ENCODE peak calls at places on chromosomes 13 and 19, in nine cellular contexts. J is H1, X is H9, U is OCI-LY7, K is mammary epithelial cell, Q is GM12878, D is fibroblast of lung, S is SK-N-SH, A is GM23338. O is an unnamed sample.

GRCh38 chr13:83232626-83233025 is 649.6 kb downstream of the SLITRK1 start:
- DNase-seq in J (no peak), X (no peak), U (no peak), K (no peak), Q (no peak), D (no peak), S (no peak), A (no peak), O (no peak)

GRCh38 chr13:66312312-66313087 is 917.6 kb downstream of the PCDH9 start:
- DNase-seq in J (no peak), X (no peak), U (no peak), K (no peak), Q (no peak), D (peak), S (no peak), A (no peak), O (no peak)

GRCh38 chr19:42098781-42099180 is 22.8 kb downstream of the ZNF574 start:
- DNase-seq in J (no peak), X (no peak), U (no peak), K (no peak), Q (no peak), D (no peak), S (no peak), A (no peak), O (no peak)

GRCh38 chr19:41701401-41702075 is 6.9 kb upstream of the CEACAM5 start:
- DNase-seq in J (no peak), X (peak), U (peak), K (no peak), Q (no peak), D (no peak), S (no peak), A (peak), O (peak)

GRCh38 chr19:47663911-47664771 is 49.1 kb upstream of the EHD2 start:
- DNase-seq in J (no peak), X (no peak), U (no peak), K (peak), Q (no peak), D (peak), S (no peak), A (no peak), O (no peak)

GRCh38 chr19:14072535-14073231 is at the start of gene MISP3:
- DNase-seq in J (no peak), X (no peak), U (peak), K (peak), Q (no peak), D (peak), S (peak), A (peak), O (peak)

GRCh38 chr19:12163841-12164240 is 945 bp downstream of the ZNF136 start:
- DNase-seq in J (no peak), X (no peak), U (no peak), K (peak), Q (no peak), D (no peak), S (peak), A (peak), O (no peak)

GRCh38 chr13:111937763-111938375 is 129.1 kb upstream of the SOX1 start:
- DNase-seq in J (peak), X (peak), U (no peak), K (peak), Q (no peak), D (no peak), S (no peak), A (no peak), O (no peak)

GRCh38 chr13:67299072-67299635 is 69.0 kb upstream of the PCDH9 start:
- DNase-seq in J (no peak), X (no peak), U (no peak), K (peak), Q (no peak), D (peak), S (no peak), A (no peak), O (no peak)

GRCh38 chr13:59641261-59641660 is 522.5 kb downstream of the DIAPH3 start:
- DNase-seq in J (peak), X (peak), U (no peak), K (no peak), Q (no peak), D (no peak), S (no peak), A (peak), O (no peak)

GRCh38 chr13:109684836-109685602 is 101.4 kb downstream of the IRS2 start:
- DNase-seq in J (no peak), X (no peak), U (no peak), K (peak), Q (no peak), D (peak), S (no peak), A (no peak), O (no peak)

GRCh38 chr13:108227651-108228272 is 9.6 kb downstream of the ABHD13 start:
- DNase-seq in J (no peak), X (no peak), U (peak), K (peak), Q (no peak), D (peak), S (peak), A (peak), O (peak)

GRCh38 chr19:48717059-48717395 is 2.5 kb downstream of the MAMSTR start:
- DNase-seq in J (no peak), X (no peak), U (no peak), K (no peak), Q (no peak), D (peak), S (no peak), A (no peak), O (no peak)

GRCh38 chr13:91313103-91313502 is 34.4 kb upstream of the MIR17HG start:
- DNase-seq in J (no peak), X (no peak), U (peak), K (peak), Q (no peak), D (peak), S (peak), A (peak), O (peak)

GRCh38 chr13:98998831-98999634 is 21.2 kb upstream of the DOCK9 start:
- DNase-seq in J (no peak), X (no peak), U (no peak), K (no peak), Q (peak), D (peak), S (no peak), A (no peak), O (no peak)

GRCh38 chr19:29622191-29623070 is 16.3 kb downstream of the POP4 start:
- DNase-seq in J (no peak), X (peak), U (no peak), K (no peak), Q (no peak), D (no peak), S (peak), A (no peak), O (no peak)

GRCh38 chr19:51546650-51547396 is 15.4 kb upstream of the SIGLEC6 start:
- DNase-seq in J (no peak), X (no peak), U (no peak), K (no peak), Q (no peak), D (no peak), S (no peak), A (no peak), O (no peak)

GRCh38 chr19:23904406-23904805 is 10.3 kb upstream of the ZNF726 start:
- DNase-seq in J (no peak), X (no peak), U (no peak), K (no peak), Q (no peak), D (no peak), S (no peak), A (peak), O (no peak)

GRCh38 chr13:113854238-113855011 is 9.5 kb downstream of the GAS6 start:
- DNase-seq in J (peak), X (peak), U (no peak), K (no peak), Q (no peak), D (peak), S (no peak), A (no peak), O (no peak)

GRCh38 chr13:31807090-31807541 is 67.8 kb downstream of the RXFP2 start:
- DNase-seq in J (no peak), X (no peak), U (no peak), K (peak), Q (no peak), D (no peak), S (no peak), A (no peak), O (no peak)

GRCh38 chr13:91078093-91078679 is 269.3 kb upstream of the MIR17HG start:
- DNase-seq in J (no peak), X (no peak), U (peak), K (no peak), Q (no peak), D (peak), S (peak), A (peak), O (peak)

GRCh38 chr13:101416181-101417042 is at the start of gene NALCN:
- DNase-seq in J (peak), X (peak), U (no peak), K (peak), Q (no peak), D (peak), S (peak), A (peak), O (no peak)

GRCh38 chr13:32720026-32720425 is 133.8 kb downstream of the PDS5B start:
- DNase-seq in J (no peak), X (no peak), U (no peak), K (no peak), Q (no peak), D (peak), S (no peak), A (no peak), O (no peak)

GRCh38 chr13:89457977-89458376 is 1786.8 kb downstream of the SLITRK5 start:
- DNase-seq in J (no peak), X (no peak), U (no peak), K (peak), Q (no peak), D (peak), S (no peak), A (no peak), O (no peak)

GRCh38 chr13:38763446-38764381 is 76.8 kb downstream of the FREM2 start:
- DNase-seq in J (no peak), X (peak), U (peak), K (peak), Q (no peak), D (peak), S (peak), A (peak), O (peak)

GRCh38 chr13:112636401-112636975 is 48.5 kb upstream of the TUBGCP3 start:
- DNase-seq in J (no peak), X (no peak), U (no peak), K (no peak), Q (no peak), D (no peak), S (no peak), A (no peak), O (no peak)

GRCh38 chr13:100434010-100434763 is 154.4 kb downstream of the GGACT start:
- DNase-seq in J (no peak), X (no peak), U (no peak), K (peak), Q (peak), D (peak), S (no peak), A (no peak), O (no peak)

GRCh38 chr19:50324331-50324730 is 4.8 kb downstream of the KCNC3 start:
- DNase-seq in J (no peak), X (no peak), U (no peak), K (no peak), Q (no peak), D (no peak), S (no peak), A (no peak), O (no peak)

GRCh38 chr13:79767126-79767525 is 286.2 kb downstream of the NDFIP2 start:
- DNase-seq in J (no peak), X (no peak), U (no peak), K (no peak), Q (no peak), D (no peak), S (no peak), A (no peak), O (no peak)

GRCh38 chr13:77521595-77522367 is 13.7 kb upstream of the SCEL start:
- DNase-seq in J (no peak), X (peak), U (no peak), K (peak), Q (no peak), D (no peak), S (no peak), A (peak), O (no peak)

GRCh38 chr13:20415694-20416107 is 110.0 kb downstream of the CRYL1 start:
- DNase-seq in J (no peak), X (no peak), U (no peak), K (no peak), Q (no peak), D (no peak), S (no peak), A (peak), O (no peak)

GRCh38 chr19:19613456-19613855 is 5.0 kb downstream of the PBX4 start:
- DNase-seq in J (no peak), X (no peak), U (no peak), K (peak), Q (no peak), D (no peak), S (no peak), A (no peak), O (no peak)

GRCh38 chr19:31351212-31352193 is 2.3 kb upstream of the TSHZ3 start:
- DNase-seq in J (peak), X (no peak), U (no peak), K (peak), Q (no peak), D (peak), S (peak), A (peak), O (no peak)

GRCh38 chr19:12793290-12794195 is 2.3 kb downstream of the JUNB start:
- DNase-seq in J (peak), X (peak), U (peak), K (peak), Q (peak), D (peak), S (peak), A (peak), O (peak)

GRCh38 chr19:9075064-9075964 is 11.5 kb upstream of the OR1M1 start:
- DNase-seq in J (peak), X (peak), U (no peak), K (peak), Q (no peak), D (peak), S (peak), A (peak), O (no peak)

GRCh38 chr13:74529968-74530367 is 395.8 kb upstream of the KLF12 start:
- DNase-seq in J (no peak), X (no peak), U (no peak), K (no peak), Q (no peak), D (no peak), S (no peak), A (no peak), O (no peak)

GRCh38 chr13:31982540-31982939 is 49.0 kb upstream of the FRY start:
- DNase-seq in J (no peak), X (no peak), U (no peak), K (peak), Q (no peak), D (peak), S (peak), A (no peak), O (no peak)

DNA sequence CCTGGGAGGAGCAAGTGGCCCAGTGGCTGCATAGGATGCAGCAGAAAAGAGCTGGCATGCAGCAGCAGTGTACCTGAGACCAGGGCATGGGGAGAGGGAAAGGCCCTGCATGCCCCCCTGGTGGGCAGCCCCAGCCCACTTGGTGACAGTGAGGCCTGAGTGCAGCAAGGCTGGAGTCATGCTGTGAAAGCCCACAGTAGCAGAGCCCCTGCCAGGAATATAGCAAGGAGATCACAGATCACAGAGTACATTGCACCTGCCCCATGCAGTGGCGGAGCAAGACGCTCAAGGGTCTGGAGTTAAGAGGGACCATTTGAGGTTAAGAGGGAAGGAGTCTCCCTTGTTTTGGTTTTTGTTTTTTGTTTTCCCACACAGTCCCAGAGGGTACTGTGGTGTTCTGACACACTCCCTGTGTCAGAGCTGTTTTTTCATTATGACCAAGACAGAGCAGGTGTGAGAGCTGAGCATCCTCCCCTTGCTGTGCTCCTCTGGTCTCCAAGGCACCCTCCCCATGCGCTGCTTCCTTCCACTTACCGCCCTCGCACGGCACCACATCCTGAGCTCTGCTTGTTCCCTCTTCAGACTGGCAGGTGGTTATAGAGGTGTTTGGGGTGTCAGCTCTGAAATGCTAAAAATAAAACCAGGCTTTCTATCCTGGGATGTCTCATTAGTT is 85.0 kb upstream of the UBL3 start:
- DNase-seq in J (no peak), X (no peak), U (peak), K (no peak), Q (peak), D (no peak), S (no peak), A (no peak), O (no peak)
- H3K4me2 ChIP-seq in J (no peak), X (no peak), U (peak), K (no peak), Q (peak), D (no peak), S (no peak), A (peak), O (no peak)

GRCh38 chr13:26681036-26681435 is 79.5 kb downstream of the GPR12 start:
- DNase-seq in J (no peak), X (no peak), U (no peak), K (no peak), Q (no peak), D (no peak), S (no peak), A (no peak), O (no peak)
- H3K27ac ChIP-seq in J (no peak), X (no peak), U (no peak), K (no peak), Q (no peak), D (no peak), S (no peak), A (no peak), O (no peak)

DNA sequence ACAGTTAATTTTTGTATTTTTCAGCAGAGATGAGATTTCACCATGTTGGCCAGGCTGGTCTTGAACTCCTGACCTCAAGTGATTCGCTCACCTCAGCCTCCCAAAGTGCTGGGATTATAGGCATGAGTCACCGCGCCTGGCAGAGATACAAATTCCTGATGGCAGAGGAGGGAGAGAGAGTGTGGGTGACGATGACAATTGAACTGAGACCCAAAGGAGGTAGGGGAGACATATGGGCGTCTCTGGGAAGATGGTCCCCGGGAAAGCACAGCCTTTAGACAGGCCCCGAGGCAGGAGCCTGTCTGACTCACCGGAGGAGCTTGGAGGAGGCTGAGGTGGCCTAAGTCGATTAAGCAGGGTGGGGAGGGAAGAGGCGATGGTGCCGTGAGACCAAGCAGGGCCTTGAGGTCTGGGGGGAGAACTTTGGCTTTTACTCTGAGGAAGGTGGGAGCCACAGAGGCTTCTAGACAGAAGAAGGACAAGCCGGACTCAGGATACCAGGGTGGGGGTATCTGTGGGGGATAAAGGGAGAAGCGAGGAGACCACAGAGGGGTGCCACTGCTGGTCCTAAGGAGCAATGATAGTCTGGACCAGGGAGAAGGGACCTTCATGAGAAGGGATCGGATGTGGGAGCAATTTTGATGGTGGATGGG is 38.2 kb downstream of the ARRDC2 start:
- DNase-seq in J (no peak), X (no peak), U (no peak), K (peak), Q (no peak), D (peak), S (no peak), A (no peak), O (no peak)
- H3K4me2 ChIP-seq in J (no peak), X (no peak), U (no peak), K (no peak), Q (no peak), D (no peak), S (no peak), A (no peak), O (no peak)

GRCh38 chr13:51826606-51827005 is 18.4 kb downstream of the TMEM272 start:
- DNase-seq in J (no peak), X (no peak), U (peak), K (peak), Q (no peak), D (no peak), S (no peak), A (no peak), O (peak)

GRCh38 chr13:51823861-51824260 is 19.9 kb upstream of the DHRS12 start:
- DNase-seq in J (no peak), X (no peak), U (no peak), K (no peak), Q (no peak), D (no peak), S (no peak), A (no peak), O (no peak)

GRCh38 chr13:51825165-51825592 is 19.8 kb downstream of the TMEM272 start:
- DNase-seq in J (no peak), X (no peak), U (peak), K (peak), Q (no peak), D (no peak), S (no peak), A (no peak), O (no peak)

GRCh38 chr13:51827254-51827653 is 17.7 kb downstream of the TMEM272 start:
- DNase-seq in J (no peak), X (no peak), U (peak), K (no peak), Q (no peak), D (no peak), S (no peak), A (no peak), O (peak)

DNA sequence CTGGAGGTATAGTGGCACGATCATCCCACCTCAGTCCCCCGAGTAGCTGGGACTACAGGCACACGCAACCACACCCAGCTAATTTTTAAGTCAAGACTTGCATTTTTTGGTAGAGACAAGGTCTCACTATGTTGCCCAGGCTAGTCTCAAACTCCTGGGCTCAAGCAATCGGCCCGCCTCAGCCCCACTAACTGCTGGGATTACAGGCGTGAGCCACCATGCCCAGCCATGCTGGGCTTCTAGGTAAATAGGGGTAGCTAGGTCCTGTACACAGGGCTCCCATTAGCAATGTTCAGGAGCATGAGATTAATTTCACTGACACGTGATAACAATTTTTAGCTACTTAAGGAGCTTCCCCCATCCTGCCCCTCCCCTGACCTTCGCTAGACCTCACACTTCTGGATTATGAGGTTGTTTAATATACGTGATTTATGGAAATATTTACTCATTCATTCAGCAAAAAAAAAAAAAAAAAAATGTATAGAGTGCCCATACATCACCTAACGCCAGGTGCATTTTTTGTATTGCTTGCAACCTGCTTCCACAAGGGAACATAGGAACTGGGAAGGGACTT is 19.2 kb downstream of the TMEM272 start:
- DNase-seq in J (no peak), X (no peak), U (no peak), K (no peak), Q (no peak), D (no peak), S (no peak), A (no peak), O (no peak)
- H3K27ac ChIP-seq in J (no peak), X (no peak), U (peak), K (no peak), Q (no peak), D (no peak), S (no peak), A (no peak), O (peak)

GRCh38 chr19:27796540-27796939 is 1416.4 kb downstream of the UQCRFS1 start:
- DNase-seq in J (no peak), X (no peak), U (no peak), K (no peak), Q (no peak), D (no peak), S (no peak), A (no peak), O (no peak)

GRCh38 chr19:27796073-27796472 is 1416.9 kb downstream of the UQCRFS1 start:
- DNase-seq in J (no peak), X (no peak), U (no peak), K (no peak), Q (no peak), D (no peak), S (no peak), A (no peak), O (no peak)

GRCh38 chr19:27794444-27795042 is 1418.4 kb downstream of the UQCRFS1 start:
- DNase-seq in J (peak), X (peak), U (peak), K (peak), Q (no peak), D (peak), S (no peak), A (peak), O (peak)

GRCh38 chr19:27793644-27794443 is 1419.1 kb downstream of the UQCRFS1 start:
- DNase-seq in J (peak), X (peak), U (peak), K (peak), Q (peak), D (peak), S (peak), A (peak), O (peak)

GRCh38 chr19:27795369-27795768 is 1417.6 kb downstream of the UQCRFS1 start:
- DNase-seq in J (no peak), X (no peak), U (no peak), K (no peak), Q (no peak), D (no peak), S (no peak), A (no peak), O (no peak)
- H3K4me2 ChIP-seq in J (peak), X (peak), U (peak), K (peak), Q (peak), D (peak), S (peak), A (peak), O (peak)

O was measured in Karpas-422.